ENCODE peak calls at places on chromosomes 12 and 14, in six cellular contexts. Z is activated gamma-delta T cell treated with Interleukin-2 at 50 U/mL for 16 hours, M is fibroblast of the aortic adventitia, G is NCI-H748 treated with DMSO at 0.1 percent for 48 hours, H is nephron progenitor cell, V is NCI-H1105. K is an unnamed sample.

GRCh38 chr12:26298785-26299621 is 103.6 kb downstream of the SSPN start:
- DNase-seq in Z (no peak), M (peak), G (no peak), H (no peak), V (no peak), K (peak)

GRCh38 chr12:129202109-129202814 is 349.0 kb downstream of the GLT1D1 start:
- DNase-seq in Z (no peak), M (no peak), G (no peak), H (no peak), V (no peak), K (peak)

GRCh38 chr12:89707992-89708792 is 446 bp downstream of the ATP2B1 start:
- DNase-seq in Z (peak), M (no peak), G (peak), H (peak), V (peak), K (peak)

GRCh38 chr14:41235466-41235865 is 371.2 kb upstream of the LRFN5 start:
- DNase-seq in Z (no peak), M (no peak), G (no peak), H (no peak), V (no peak), K (no peak)

GRCh38 chr12:128449146-128449894 is 182.3 kb downstream of the TMEM132C start:
- DNase-seq in Z (no peak), M (no peak), G (peak), H (no peak), V (peak), K (no peak)

GRCh38 chr14:38256358-38256840 is 506 bp upstream of the CLEC14A start:
- DNase-seq in Z (no peak), M (peak), G (no peak), H (no peak), V (no peak), K (no peak)

GRCh38 chr14:22656945-22657711 is 13.0 kb upstream of the OR6J1 start:
- DNase-seq in Z (no peak), M (peak), G (no peak), H (no peak), V (no peak), K (no peak)

GRCh38 chr14:73188501-73188903 is 48.8 kb upstream of the PAPLN start:
- DNase-seq in Z (no peak), M (peak), G (no peak), H (no peak), V (no peak), K (no peak)

GRCh38 chr12:111687255-111687654 is 1.4 kb downstream of the ACAD10 start:
- DNase-seq in Z (no peak), M (no peak), G (no peak), H (no peak), V (no peak), K (peak)

GRCh38 chr12:108567388-108567787 is 5.0 kb downstream of the ISCU start:
- DNase-seq in Z (no peak), M (no peak), G (no peak), H (no peak), V (no peak), K (no peak)

GRCh38 chr14:22475381-22475780 is 113.6 kb downstream of the DAD1 start:
- DNase-seq in Z (no peak), M (no peak), G (no peak), H (no peak), V (no peak), K (no peak)

GRCh38 chr14:51783765-51784164 is 76.6 kb upstream of the GNG2 start:
- DNase-seq in Z (no peak), M (peak), G (no peak), H (no peak), V (no peak), K (no peak)

K was measured in K562.